ENCODE peak calls at places on chromosomes 13 and 19, in six cellular contexts. D is heart left ventricle; A is cardiac muscle cell; R is naive thymus-derived CD4-positive, alpha-beta T cell; F is adrenal gland; J is iPS DF 6.9. E is an unnamed sample. For H3K27me3 and H3K4me1, the result is how much of the 10 kb centered on the place peaks cover.

GRCh38 chr19:38800577-38801347 is 11.8 kb downstream of the LGALS7B start:
- DNase-seq in J (no peak), A (no peak), F (no peak), R (no peak), D (no peak), E (no peak)

GRCh38 chr13:109180905-109181425 is 551.6 kb downstream of the MYO16 start:
- DNase-seq in A (peak), F (no peak), D (no peak), J (no peak), R (no peak), E (no peak)

GRCh38 chr13:32246468-32246867 is 68.7 kb downstream of the ZAR1L start:
- DNase-seq in R (no peak), A (peak), J (peak), F (peak), D (peak), E (peak)

GRCh38 chr19:2517881-2518601 is 42.1 kb downstream of the GADD45B start:
- DNase-seq in D (no peak), J (no peak), F (no peak), R (no peak), A (no peak), E (no peak)

GRCh38 chr13:94993608-94994007 is 281.3 kb upstream of the SOX21 start:
- DNase-seq in J (no peak), D (no peak), R (no peak), A (peak), F (no peak), E (no peak)

GRCh38 chr19:35048911-35049411 is 7.4 kb downstream of the HPN start:
- DNase-seq in D (peak), R (no peak), A (no peak), F (peak), J (no peak), E (peak)

GRCh38 chr13:25731511-25731910 is 320.3 kb downstream of the SHISA2 start:
- DNase-seq in R (no peak), D (no peak), F (no peak), A (no peak), J (no peak), E (no peak)

GRCh38 chr19:23776507-23777205 is 18.0 kb upstream of the ZNF681 start:
- DNase-seq in J (no peak), F (no peak), A (no peak), D (no peak), R (peak), E (no peak)

GRCh38 chr13:34942732-34943674 is 933 bp downstream of the NBEA start:
- DNase-seq in D (peak), F (peak), A (peak), J (no peak), R (peak), E (peak)

GRCh38 chr13:51832471-51833152 is 12.4 kb downstream of the TMEM272 start:
- DNase-seq in R (peak), D (peak), A (peak), F (peak), J (no peak), E (no peak)

GRCh38 chr19:11551603-11552235 is 7.3 kb downstream of the ELOF1 start:
- DNase-seq in A (peak), R (no peak), F (no peak), J (no peak), D (no peak), E (no peak)

GRCh38 chr19:54096642-54097106 is 3.9 kb downstream of the OSCAR start:
- DNase-seq in R (peak), D (no peak), A (peak), F (no peak), J (no peak), E (no peak)

GRCh38 chr13:107250626-107251025 is 682.7 kb upstream of the ARGLU1 start:
- DNase-seq in A (no peak), F (no peak), R (no peak), D (no peak), J (no peak), E (no peak)

GRCh38 chr19:47896019-47896418 is 9.9 kb upstream of the SULT2A1 start:
- DNase-seq in D (no peak), F (no peak), R (no peak), J (no peak), A (no peak), E (no peak)

GRCh38 chr19:6769006-6769637 is 1.9 kb upstream of the SH2D3A start:
- DNase-seq in R (no peak), A (peak), J (no peak), D (no peak), F (no peak), E (no peak)

GRCh38 chr13:76387561-76387960 is 498.6 kb downstream of the KCTD12 start:
- DNase-seq in D (no peak), J (no peak), A (no peak), R (no peak), F (no peak), E (no peak)

GRCh38 chr19:38894968-38895367 is 4.5 kb downstream of the SIRT2 start:
- DNase-seq in R (no peak), D (no peak), A (no peak), F (no peak), J (no peak), E (no peak)

GRCh38 chr19:57141699-57142098 is 3.3 kb downstream of the ZIM3 start:
- DNase-seq in R (no peak), J (no peak), A (no peak), F (no peak), D (no peak), E (no peak)
- H3K27me3 ChIP-seq in R (under half), J (under half), A (under half), F (under half), D (under half), E (under half)

GRCh38 chr19:16013851-16014840 is 62.1 kb upstream of the TPM4 start:
- DNase-seq in J (no peak), D (no peak), A (no peak), R (no peak), F (no peak), E (no peak)
- H3K4me3 ChIP-seq in J (no peak), D (no peak), A (no peak), R (no peak), F (no peak), E (no peak)

GRCh38 chr19:49357186-49357585 is 5.0 kb downstream of the TEAD2 start:
- DNase-seq in J (no peak), A (no peak), D (no peak), F (no peak), R (no peak), E (no peak)

GRCh38 chr19:49359851-49360845 is 2.1 kb downstream of the TEAD2 start:
- DNase-seq in F (no peak), A (peak), D (no peak), R (no peak), J (no peak), E (no peak)

GRCh38 chr19:49361438-49362047 is 673 bp downstream of the TEAD2 start:
- DNase-seq in A (peak), F (peak), D (peak), J (no peak), R (no peak), E (peak)

GRCh38 chr19:49356382-49356781 is 5.8 kb downstream of the TEAD2 start:
- DNase-seq in F (no peak), R (no peak), D (no peak), J (no peak), A (peak), E (no peak)

GRCh38 chr19:49355890-49356289 is 6.3 kb downstream of the TEAD2 start:
- DNase-seq in J (no peak), D (no peak), R (no peak), F (peak), A (peak), E (peak)
- H3K4me1 ChIP-seq in J (under half), D (under half), R (under half), F (under half), A (under half), E (under half)

GRCh38 chr13:112059457-112060317 is 7.3 kb upstream of the SOX1 start:
- DNase-seq in J (no peak), D (no peak), A (no peak), R (no peak), F (no peak), E (no peak)
- H3K27me3 ChIP-seq in J (half or more), D (half or more), A (half or more), R (under half), F (half or more), E (half or more)

DNA sequence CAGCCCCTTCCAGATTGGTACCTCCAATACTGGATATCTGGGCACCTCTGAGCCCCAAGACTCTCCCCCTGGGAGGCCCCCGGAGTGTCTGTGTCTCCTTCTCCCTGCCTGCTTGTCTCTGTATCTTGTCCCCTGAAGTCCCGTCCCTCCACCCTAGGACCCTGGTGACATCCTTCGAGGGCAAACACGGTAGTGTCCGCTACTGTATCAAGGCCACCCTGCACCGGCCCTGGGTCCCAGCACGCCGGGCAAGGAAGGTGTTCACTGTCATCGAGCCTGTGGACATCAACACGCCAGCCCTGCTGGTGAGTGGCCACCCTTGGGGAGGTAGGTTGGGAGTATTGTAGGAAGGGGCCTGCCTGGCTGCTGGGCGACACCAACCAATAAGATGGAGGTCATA is 844 bp downstream of the ARRDC2 start:
- DNase-seq in D (no peak), J (no peak), R (no peak), F (no peak), A (no peak), E (no peak)
- H3K4me3 ChIP-seq in D (peak), J (no peak), R (peak), F (no peak), A (no peak), E (peak)

DNA sequence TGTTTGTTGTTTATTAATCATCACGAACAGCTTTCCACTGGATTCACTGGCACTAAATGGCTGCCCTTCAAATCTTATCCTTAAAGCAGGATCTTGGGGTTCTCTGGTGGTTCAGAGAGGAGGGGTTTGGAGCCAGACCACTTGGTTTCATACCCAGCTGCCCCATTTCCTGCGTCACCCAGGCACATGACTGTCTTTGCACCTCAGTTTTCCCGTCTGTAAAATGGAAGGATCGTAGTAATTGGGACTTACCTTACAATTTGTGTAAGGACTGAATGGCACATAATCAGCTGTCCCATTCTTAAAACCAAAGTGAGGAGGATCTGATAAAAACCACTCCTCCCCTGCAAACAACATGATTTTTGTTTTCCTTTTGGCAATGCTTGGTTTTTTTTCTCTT is 318.3 kb downstream of the ZNF536 start:
- DNase-seq in F (no peak), D (no peak), J (no peak), A (no peak), R (no peak), E (no peak)
- H3K4me1 ChIP-seq in F (under half), D (under half), J (under half), A (under half), R (under half), E (under half)

DNA sequence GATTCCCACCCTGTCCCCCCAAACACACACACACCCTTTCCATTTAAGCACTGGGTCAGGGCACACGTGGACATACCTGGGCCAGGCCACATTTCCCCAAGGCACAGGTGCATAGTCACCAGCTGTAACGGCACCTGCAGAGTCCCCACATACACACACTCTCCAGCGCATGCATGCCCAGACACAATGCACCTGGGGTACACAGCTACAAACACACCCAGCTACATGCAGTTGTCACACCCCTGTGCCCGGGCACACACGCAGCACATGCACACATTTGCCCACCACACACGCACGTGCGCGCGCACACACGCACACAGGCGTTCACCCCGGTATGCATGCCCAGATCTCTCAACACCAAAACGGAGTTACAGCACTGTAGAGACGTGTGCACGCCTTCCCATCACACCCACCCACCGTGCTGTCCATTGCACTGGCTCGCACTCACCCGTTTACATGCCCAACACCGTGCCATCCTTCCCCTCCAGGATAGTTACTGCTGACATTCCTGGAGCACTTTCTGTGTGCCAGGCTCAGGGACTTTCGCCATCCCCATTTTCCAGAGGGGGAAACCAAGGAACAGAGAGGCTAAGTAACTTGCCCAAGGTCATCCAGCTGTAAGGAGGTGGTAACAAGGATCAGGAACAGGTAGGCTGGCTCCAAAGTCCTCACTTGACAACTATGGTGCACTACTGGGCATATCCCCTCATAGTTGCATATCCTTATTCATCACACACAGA is 749 bp upstream of the SHANK1 start:
- DNase-seq in J (no peak), D (no peak), A (no peak), F (no peak), R (no peak), E (no peak)
- H3K27me3 ChIP-seq in J (under half), D (under half), A (under half), F (under half), R (under half), E (half or more)

E was measured in lower lobe of right lung.